ENCODE peak calls at places on chromosomes 4 and X, in five cellular contexts. R, V, K, N and W are unnamed samples.
A peak's percentile ranks its signal among the peaks of the same experiment; 100 is the strongest.

GRCh38 chr4:125316391-125316780 is 1.6 kb downstream of the FAT4 start:
- DNase-seq in V (peak; percentile 2), N (peak; percentile 32), R (peak; percentile 35), K (no peak), W (no peak)

GRCh38 chr4:10622728-10623127 is 61.8 kb downstream of the CLNK start:
- DNase-seq in V (no peak), N (no peak), R (no peak), K (no peak), W (no peak)

GRCh38 chr4:22881416-22881815 is 188.7 kb downstream of the GBA3 start:
- DNase-seq in N (no peak), K (no peak), R (no peak), V (no peak), W (no peak)

GRCh38 chr4:108561086-108561485 is 59.3 kb upstream of the RPL34 start:
- DNase-seq in K (no peak), N (no peak), V (no peak), R (no peak), W (no peak)

GRCh38 chrX:73850124-73851013 is 287.4 kb downstream of the CHIC1 start:
- DNase-seq in K (no peak), R (no peak), N (no peak), V (no peak), W (no peak)

GRCh38 chrX:120514236-120514635 is 45.1 kb upstream of the LAMP2 start:
- DNase-seq in R (no peak), K (no peak), N (no peak), V (no peak), W (no peak)

GRCh38 chr4:184166736-184167135 is 50.9 kb downstream of the ENPP6 start:
- DNase-seq in V (no peak), R (no peak), K (no peak), N (no peak), W (no peak)

GRCh38 chrX:49282647-49283011 is 13.0 kb downstream of the PPP1R3F start:
- DNase-seq in N (no peak), R (no peak), K (no peak), V (no peak), W (no peak)

GRCh38 chr4:158823461-158823873 is 54.6 kb downstream of the FNIP2 start:
- DNase-seq in K (no peak), V (no peak), N (no peak), R (no peak), W (no peak)

GRCh38 chr4:40550900-40551546 is 78.6 kb downstream of the RBM47 start:
- DNase-seq in R (no peak), N (no peak), V (no peak), K (no peak), W (no peak)

GRCh38 chr4:1802720-1803522 is 9.8 kb downstream of the FGFR3 start:
- DNase-seq in V (no peak), R (no peak), N (no peak), K (no peak), W (no peak)

GRCh38 chr4:142631836-142632235 is 214.3 kb downstream of the INPP4B start:
- DNase-seq in K (no peak), N (no peak), V (no peak), R (no peak), W (no peak)

GRCh38 chr4:136036744-136037143 is 1495.5 kb downstream of the PCDH18 start:
- DNase-seq in V (no peak), R (no peak), K (no peak), N (no peak), W (no peak)

GRCh38 chr4:31918891-31919290 is 1198.7 kb downstream of the PCDH7 start:
- DNase-seq in K (no peak), V (no peak), R (no peak), N (no peak), W (no peak)

GRCh38 chr4:6633091-6633906 is 7.2 kb upstream of the MRFAP1 start:
- DNase-seq in K (no peak), R (no peak), V (no peak), N (no peak), W (no peak)

GRCh38 chr4:142405021-142405991 is 440.8 kb downstream of the INPP4B start:
- DNase-seq in K (peak; percentile 6), V (peak; percentile 52), R (no peak), N (peak; percentile 23), W (no peak)

GRCh38 chrX:49761481-49761880 is 65.7 kb upstream of the PAGE1 start:
- DNase-seq in K (no peak), V (no peak), R (no peak), N (no peak), W (no peak)

GRCh38 chr4:78922207-78922606 is 17.0 kb downstream of the PAQR3 start:
- DNase-seq in N (no peak), V (no peak), K (no peak), R (no peak), W (no peak)

GRCh38 chrX:56788717-56789122 is 59.7 kb downstream of the NBDY start:
- DNase-seq in R (no peak), K (no peak), N (no peak), V (no peak), W (no peak)

GRCh38 chr4:147550626-147551250 is 66.5 kb upstream of the TMEM184C start:
- DNase-seq in K (no peak), N (no peak), V (no peak), R (no peak), W (no peak)

GRCh38 chrX:152204919-152205318 is 66.5 kb upstream of the MAGEA10 start:
- DNase-seq in K (no peak), V (no peak), N (no peak), R (no peak), W (no peak)

GRCh38 chrX:103540145-103540544 is 20.9 kb upstream of the RAB40A start:
- DNase-seq in N (no peak), R (no peak), V (no peak), K (no peak), W (no peak)

GRCh38 chrX:130048686-130049222 is 61.5 kb downstream of the ELF4 start:
- DNase-seq in N (no peak), K (no peak), R (no peak), V (no peak), W (no peak)